ENCODE peak calls at places on chromosomes 2 and 18, in nine cellular contexts. N is neural progenitor cell, T is OCI-LY7, D is GM23248, C is SK-N-SH, Y is HCT116, W is PC-3, L is hepatocyte, F is GM23338. A is an unnamed sample.
A peak's percentile ranks its signal among the peaks of the same experiment; 100 is the strongest.

GRCh38 chr2:197786010-197786877 is 1.1 kb upstream of the BOLL start:
- DNase-seq in N (peak; percentile 76), T (no peak), D (peak; percentile 14), C (peak; percentile 81), Y (no peak), W (no peak), L (peak; percentile 48), F (peak; percentile 94), A (peak; percentile 54)

GRCh38 chr2:30927561-30928075 is 120.4 kb upstream of the CAPN13 start:
- DNase-seq in N (no peak), T (no peak), D (no peak), C (no peak), Y (no peak), W (no peak), L (no peak), F (no peak), A (no peak)

GRCh38 chr2:48569433-48569832 is 39.5 kb downstream of the STON1 start:
- DNase-seq in N (no peak), T (no peak), D (peak; percentile 68), C (no peak), Y (no peak), W (no peak), L (no peak), F (no peak), A (no peak)

GRCh38 chr2:128263902-128264331 is 54.8 kb downstream of the HS6ST1 start:
- DNase-seq in N (no peak), T (no peak), D (no peak), C (no peak), Y (no peak), W (no peak), L (no peak), F (no peak), A (no peak)

GRCh38 chr18:25921677-25922421 is 168.6 kb downstream of the SS18 start:
- DNase-seq in N (peak; percentile 39), T (peak; percentile 73), D (peak; percentile 30), C (peak; percentile 20), Y (peak; percentile 57), W (peak; percentile 60), L (peak; percentile 10), F (peak; percentile 84), A (peak; percentile 67)

GRCh38 chr2:146814971-146815370 is 1029.9 kb upstream of the ACVR2A start:
- DNase-seq in N (no peak), T (no peak), D (no peak), C (no peak), Y (no peak), W (peak; percentile 89), L (no peak), F (no peak), A (no peak)

GRCh38 chr2:165161510-165161909 is 42.3 kb downstream of the SCN3A start:
- DNase-seq in N (no peak), T (no peak), D (peak; percentile 4), C (no peak), Y (no peak), W (peak; percentile 55), L (no peak), F (no peak), A (no peak)

GRCh38 chr18:1094408-1094807 is 189.7 kb downstream of the ADCYAP1 start:
- DNase-seq in N (no peak), T (no peak), D (peak; percentile 53), C (no peak), Y (no peak), W (peak; percentile 76), L (no peak), F (no peak), A (no peak)

GRCh38 chr18:25349926-25350560 is 1.9 kb downstream of the ZNF521 start:
- DNase-seq in N (peak; percentile 74), T (no peak), D (peak; percentile 64), C (peak; percentile 58), Y (no peak), W (no peak), L (peak; percentile 31), F (peak; percentile 68), A (peak; percentile 33)

GRCh38 chr2:147108553-147108952 is 736.3 kb upstream of the ACVR2A start:
- DNase-seq in N (no peak), T (no peak), D (peak; percentile 63), C (no peak), Y (no peak), W (peak; percentile 46), L (no peak), F (no peak), A (no peak)

GRCh38 chr2:196489366-196489765 is 150.1 kb upstream of the CCDC150 start:
- DNase-seq in N (no peak), T (no peak), D (no peak), C (no peak), Y (no peak), W (no peak), L (no peak), F (no peak), A (no peak)

GRCh38 chr2:160582481-160583161 is 89.0 kb upstream of the RBMS1 start:
- DNase-seq in N (peak; percentile 67), T (no peak), D (peak; percentile 80), C (no peak), Y (no peak), W (peak; percentile 42), L (peak; percentile 30), F (peak; percentile 81), A (no peak)
- TF ChIP-seq EZH2phosphoT487 in N (no peak), T (no peak), D (no peak), C (no peak), Y (no peak), W (no peak), L (no peak), F (no peak), A (no peak)

GRCh38 chr2:68590702-68591101 is 52.7 kb upstream of the PROKR1 start:
- DNase-seq in N (no peak), T (no peak), D (no peak), C (no peak), Y (no peak), W (no peak), L (no peak), F (no peak), A (no peak)

GRCh38 chr2:68594041-68594440 is 49.3 kb upstream of the PROKR1 start:
- DNase-seq in N (no peak), T (no peak), D (peak; percentile 3), C (no peak), Y (no peak), W (no peak), L (no peak), F (no peak), A (no peak)

GRCh38 chr2:68591225-68591624 is 52.2 kb upstream of the PROKR1 start:
- DNase-seq in N (no peak), T (no peak), D (no peak), C (no peak), Y (no peak), W (no peak), L (no peak), F (no peak), A (no peak)

GRCh38 chr2:68589963-68590362 is 53.4 kb upstream of the PROKR1 start:
- DNase-seq in N (no peak), T (no peak), D (peak; percentile 2), C (no peak), Y (no peak), W (no peak), L (no peak), F (no peak), A (no peak)

GRCh38 chr2:68594674-68595492 is 48.5 kb upstream of the PROKR1 start:
- DNase-seq in N (peak; percentile 48), T (peak; percentile 57), D (peak; percentile 57), C (peak; percentile 48), Y (peak; percentile 31), W (peak; percentile 66), L (peak; percentile 39), F (peak; percentile 72), A (peak; percentile 63)
- TF ChIP-seq EZH2phosphoT487 in N (no peak), T (no peak), D (no peak), C (no peak), Y (no peak), W (no peak), L (no peak), F (no peak), A (no peak)

GRCh38 chr2:224157655-224158054 is 118.6 kb upstream of the SERPINE2 start:
- DNase-seq in N (no peak), T (no peak), D (no peak), C (no peak), Y (no peak), W (no peak), L (no peak), F (no peak), A (no peak)

GRCh38 chr2:224158061-224158460 is 119.0 kb upstream of the SERPINE2 start:
- DNase-seq in N (no peak), T (no peak), D (no peak), C (no peak), Y (no peak), W (no peak), L (no peak), F (no peak), A (no peak)

GRCh38 chr2:224155371-224155770 is 116.3 kb upstream of the SERPINE2 start:
- DNase-seq in N (no peak), T (no peak), D (no peak), C (no peak), Y (no peak), W (no peak), L (no peak), F (no peak), A (no peak)

GRCh38 chr2:224155896-224156295 is 116.8 kb upstream of the SERPINE2 start:
- DNase-seq in N (no peak), T (no peak), D (peak; percentile 32), C (no peak), Y (no peak), W (no peak), L (no peak), F (no peak), A (no peak)

DNA sequence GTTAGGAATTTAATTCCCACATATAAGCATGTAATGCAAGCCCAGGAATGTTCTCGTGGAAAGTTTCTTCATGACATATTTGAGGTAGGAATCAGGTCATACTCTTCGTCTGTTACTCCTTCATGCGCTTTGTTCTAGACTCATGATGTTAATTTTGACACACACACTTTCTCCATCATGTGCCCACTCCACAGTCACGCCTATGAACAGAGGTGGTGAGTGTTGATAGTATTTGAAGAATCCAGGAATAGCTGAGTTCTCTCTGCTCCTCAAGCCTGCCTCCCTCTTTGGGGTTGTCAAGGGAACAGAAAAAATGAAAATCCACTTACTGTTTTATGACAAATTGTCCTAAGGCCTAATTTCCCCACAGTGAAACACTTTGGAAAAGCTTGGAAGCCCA is 117.3 kb upstream of the SERPINE2 start:
- DNase-seq in N (no peak), T (no peak), D (no peak), C (no peak), Y (no peak), W (no peak), L (no peak), F (no peak), A (no peak)
- TF ChIP-seq EZH2phosphoT487 in N (no peak), T (no peak), D (no peak), C (no peak), Y (no peak), W (no peak), L (no peak), F (no peak), A (no peak)

DNA sequence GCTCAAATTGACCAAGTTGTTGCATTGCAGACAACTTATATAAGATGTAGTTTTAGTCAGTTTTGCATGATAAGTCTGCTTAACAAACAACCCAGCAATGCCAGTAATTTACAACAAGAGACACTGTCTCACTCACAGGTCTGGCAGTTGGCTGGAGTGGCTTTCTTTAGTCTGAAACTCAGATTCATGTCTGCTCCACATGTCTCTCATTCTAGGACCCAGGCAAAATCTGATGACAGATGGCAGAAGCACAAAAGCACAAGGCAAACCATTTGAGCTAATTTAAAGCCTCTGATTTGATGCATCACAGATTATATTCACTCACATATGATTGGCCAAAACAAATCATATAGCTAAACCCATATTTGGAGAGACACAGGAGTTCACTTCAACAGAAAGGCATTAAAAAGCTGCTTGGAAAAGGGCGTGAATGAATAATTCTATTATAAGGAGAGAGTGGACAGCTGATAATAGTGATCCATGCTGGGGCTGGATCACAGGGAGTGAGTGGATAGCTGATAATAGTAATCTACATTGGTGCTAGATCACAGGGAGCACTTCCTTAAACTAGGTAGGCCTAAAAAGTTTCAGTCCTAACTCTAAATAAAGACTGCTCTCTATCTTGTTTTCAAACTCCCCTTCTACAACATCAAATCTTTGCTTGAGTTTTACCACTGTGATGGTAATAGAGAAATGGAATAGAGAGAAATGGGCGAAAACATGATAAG is 593.2 kb upstream of the ZNF804A start:
- DNase-seq in N (no peak), T (no peak), D (no peak), C (no peak), Y (no peak), W (no peak), L (no peak), F (no peak), A (no peak)
- TF ChIP-seq EZH2phosphoT487 in N (no peak), T (no peak), D (no peak), C (no peak), Y (no peak), W (no peak), L (no peak), F (no peak), A (no peak)

A was measured in MM.1S.